ENCODE peak calls at places on chromosomes 12 and 14, in four cellular contexts. V is K562, Q is IMR-90, F is neural progenitor cell. E is an unnamed sample.

GRCh38 chr12:131808744-131809371 is 19.3 kb upstream of the MMP17 start:
- DNase-seq in Q (no peak), F (no peak), V (no peak), E (no peak)

GRCh38 chr14:103561381-103562134 is 899 bp downstream of the BAG5 start:
- DNase-seq in V (peak), Q (peak), F (peak), E (peak)

GRCh38 chr14:96178674-96179321 is 25.8 kb upstream of the BDKRB2 start:
- DNase-seq in Q (peak), V (no peak), F (no peak), E (no peak)

GRCh38 chr12:56941299-56942017 is 7.2 kb upstream of the SDR9C7 start:
- DNase-seq in F (no peak), V (peak), Q (peak), E (peak)

GRCh38 chr12:52278931-52279682 is 4.7 kb downstream of the KRT86 start:
- DNase-seq in F (peak), V (peak), Q (peak), E (peak)

GRCh38 chr14:50527970-50528369 is 4.4 kb downstream of the MAP4K5 start:
- DNase-seq in F (no peak), Q (peak), V (no peak), E (peak)

GRCh38 chr12:58176296-58176869 is 235.0 kb downstream of the ATP23 start:
- DNase-seq in F (peak), V (peak), Q (peak), E (no peak)

GRCh38 chr12:85390281-85390680 is 110.3 kb downstream of the ALX1 start:
- DNase-seq in Q (no peak), F (no peak), V (no peak), E (no peak)

GRCh38 chr12:53343978-53344377 is 7.8 kb upstream of the SP7 start:
- DNase-seq in F (no peak), Q (no peak), V (no peak), E (no peak)

GRCh38 chr12:84730561-84731162 is 181.9 kb downstream of the SLC6A15 start:
- DNase-seq in Q (no peak), F (peak), V (no peak), E (no peak)

GRCh38 chr12:807041-807717 is 54.8 kb downstream of the WNK1 start:
- DNase-seq in V (no peak), F (no peak), Q (no peak), E (no peak)

GRCh38 chr12:15322164-15323054 is at the start of gene PTPRO:
- DNase-seq in V (no peak), Q (no peak), F (peak), E (peak)

GRCh38 chr12:47964102-47964723 is 817 bp downstream of the TMEM106C start:
- DNase-seq in V (no peak), F (peak), Q (no peak), E (no peak)

GRCh38 chr12:67355428-67356385 is 86.5 kb downstream of the CAND1 start:
- DNase-seq in F (peak), V (peak), Q (peak), E (peak)

GRCh38 chr12:43978546-43978945 is 142.7 kb downstream of the TMEM117 start:
- DNase-seq in F (no peak), V (no peak), Q (no peak), E (no peak)

GRCh38 chr14:100433428-100433814 is 110.3 kb downstream of the SLC25A47 start:
- DNase-seq in F (no peak), Q (no peak), V (no peak), E (no peak)

GRCh38 chr14:91899213-91899612 is 31.9 kb upstream of the TC2N start:
- DNase-seq in Q (no peak), F (no peak), V (no peak), E (no peak)

GRCh38 chr12:89568484-89568883 is 42.6 kb upstream of the POC1B start:
- DNase-seq in V (no peak), Q (no peak), F (no peak), E (no peak)

GRCh38 chr14:72742682-72743195 is 151.2 kb downstream of the DPF3 start:
- DNase-seq in F (no peak), V (no peak), Q (no peak), E (no peak)

GRCh38 chr12:25155031-25155576 is 39.9 kb downstream of the DNAI7 start:
- DNase-seq in V (peak), F (peak), Q (peak), E (peak)

GRCh38 chr12:112751844-112752243 is 39.7 kb upstream of the RPH3A start:
- DNase-seq in Q (no peak), V (no peak), F (no peak), E (no peak)

GRCh38 chr14:64970776-64971451 is 1.2 kb downstream of the RAB15 start:
- DNase-seq in V (no peak), F (no peak), Q (peak), E (peak)

GRCh38 chr14:21096889-21097615 is 1.4 kb downstream of the ZNF219 start:
- DNase-seq in F (no peak), Q (no peak), V (no peak), E (peak)

GRCh38 chr14:25150401-25150800 is 100.5 kb upstream of the STXBP6 start:
- DNase-seq in V (no peak), F (no peak), Q (peak), E (peak)

GRCh38 chr12:49364989-49365388 is 2.3 kb upstream of the SPATS2 start:
- DNase-seq in Q (peak), V (no peak), F (no peak), E (peak)

GRCh38 chr12:102526701-102527100 is 46.3 kb upstream of the IGF1 start:
- DNase-seq in F (no peak), Q (peak), V (no peak), E (peak)

GRCh38 chr12:53757095-53757770 is 5.5 kb upstream of the CISTR start:
- DNase-seq in V (peak), Q (peak), F (peak), E (peak)

GRCh38 chr14:31340297-31341063 is 79.9 kb downstream of the HEATR5A start:
- DNase-seq in F (no peak), V (no peak), Q (peak), E (no peak)

GRCh38 chr12:3135522-3136461 is 58.6 kb downstream of the TSPAN9 start:
- DNase-seq in F (peak), V (peak), Q (peak), E (peak)

GRCh38 chr14:94164685-94165431 is 9.3 kb upstream of the PPP4R4 start:
- DNase-seq in V (no peak), Q (no peak), F (peak), E (no peak)

GRCh38 chr14:22900088-22900799 is 17.2 kb downstream of the REM2 start:
- DNase-seq in V (peak), Q (peak), F (peak), E (peak)

GRCh38 chr12:15527201-15527782 is 205.0 kb downstream of the PTPRO start:
- DNase-seq in V (no peak), Q (peak), F (peak), E (no peak)

GRCh38 chr12:128771681-128772080 is 52.1 kb downstream of the SLC15A4 start:
- DNase-seq in V (no peak), Q (peak), F (no peak), E (peak)

GRCh38 chr12:42332301-42332894 is 6.4 kb downstream of the PPHLN1 start:
- DNase-seq in F (no peak), Q (peak), V (peak), E (peak)

GRCh38 chr12:100539209-100539608 is 34.3 kb upstream of the GAS2L3 start:
- DNase-seq in F (peak), Q (peak), V (peak), E (peak)

GRCh38 chr12:45730842-45731336 is 1.4 kb downstream of the ARID2 start:
- DNase-seq in Q (peak), F (no peak), V (no peak), E (peak)

GRCh38 chr12:45730116-45730841 is 773 bp downstream of the ARID2 start:
- DNase-seq in F (peak), Q (peak), V (peak), E (peak)

GRCh38 chr12:45732250-45732649 is 2.7 kb downstream of the ARID2 start:
- DNase-seq in V (no peak), Q (peak), F (no peak), E (peak)

GRCh38 chr12:45732936-45733335 is 3.4 kb downstream of the ARID2 start:
- DNase-seq in V (no peak), F (no peak), Q (no peak), E (peak)

DNA sequence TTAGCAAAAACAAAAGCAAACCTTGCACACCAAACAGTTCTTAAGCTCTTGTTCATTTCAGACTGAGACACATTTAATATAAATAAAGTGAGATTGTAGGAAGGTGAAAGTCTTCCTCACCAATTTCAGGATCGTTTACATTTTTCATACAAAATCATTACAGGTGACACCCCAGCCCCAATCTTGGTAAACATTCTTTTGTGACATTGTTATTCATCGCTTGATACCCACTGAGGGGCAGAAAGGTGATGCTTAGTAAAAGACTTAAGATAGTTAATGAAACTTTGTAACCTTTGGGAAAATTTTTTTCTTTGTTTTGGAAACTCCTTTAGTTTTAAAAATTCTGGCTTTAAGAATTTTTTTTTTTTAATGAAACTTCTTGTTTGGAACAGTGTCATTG is 1.9 kb downstream of the ARID2 start:
- DNase-seq in F (peak), V (no peak), Q (no peak), E (no peak)
- H3K9ac ChIP-seq in F (peak), V (no peak), Q (peak), E (peak)

GRCh38 chr12:99063182-99063581 is 418.1 kb downstream of the APAF1 start:
- DNase-seq in F (no peak), V (no peak), Q (no peak), E (no peak)

GRCh38 chr12:99066726-99067125 is 421.6 kb downstream of the APAF1 start:
- DNase-seq in V (no peak), Q (no peak), F (no peak), E (no peak)

GRCh38 chr12:99069371-99069770 is 424.3 kb downstream of the APAF1 start:
- DNase-seq in V (no peak), F (no peak), Q (no peak), E (no peak)

DNA sequence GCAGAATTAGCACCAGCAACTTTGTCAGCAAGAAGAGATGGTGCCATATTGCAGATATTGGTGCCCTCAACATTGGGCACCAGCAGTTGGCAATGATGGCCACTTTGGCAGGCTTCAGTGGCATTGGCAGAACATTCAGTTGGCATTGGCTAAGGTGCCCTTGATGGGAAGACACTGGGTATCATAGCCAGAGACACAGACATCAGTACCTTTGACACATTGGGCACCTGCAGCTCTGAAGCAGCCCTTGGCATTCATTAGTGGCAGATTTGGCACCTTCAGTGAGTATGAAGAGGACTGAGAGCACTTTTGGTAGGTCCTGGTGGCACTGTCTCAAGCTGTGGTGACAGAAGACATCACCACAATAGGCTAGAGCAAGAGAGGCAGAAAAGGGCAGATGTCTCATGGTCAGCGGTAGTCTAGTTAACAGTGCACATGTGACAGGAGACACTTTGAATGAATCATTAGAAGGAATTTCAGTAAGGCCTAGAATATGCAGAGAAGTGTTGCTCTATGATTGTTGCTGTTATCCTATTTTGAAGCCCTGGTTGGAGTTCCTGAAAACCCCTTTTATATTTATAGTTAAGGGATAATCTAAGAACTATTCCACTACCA is 422.2 kb downstream of the APAF1 start:
- DNase-seq in Q (no peak), V (no peak), F (no peak), E (no peak)
- H3K9ac ChIP-seq in Q (no peak), V (no peak), F (no peak), E (no peak)

GRCh38 chr14:73783107-73783727 is 68.4 kb upstream of the PTGR2 start:
- DNase-seq in F (peak), V (no peak), Q (no peak), E (peak)
- H3K9ac ChIP-seq in F (no peak), V (peak), Q (no peak), E (peak)

GRCh38 chr14:69263771-69264170 is 3.8 kb downstream of the GALNT16 start:
- DNase-seq in V (no peak), F (no peak), Q (no peak), E (no peak)
- H3K9ac ChIP-seq in V (no peak), F (no peak), Q (no peak), E (no peak)

GRCh38 chr14:99231181-99231849 is 40.7 kb downstream of the BCL11B start:
- DNase-seq in F (peak), V (no peak), Q (no peak), E (no peak)
- H3K9ac ChIP-seq in F (no peak), V (no peak), Q (no peak), E (no peak)

GRCh38 chr12:19036673-19037357 is 92.7 kb upstream of the PLEKHA5 start:
- DNase-seq in F (no peak), Q (peak), V (no peak), E (no peak)

GRCh38 chr12:19039515-19039914 is 90.0 kb upstream of the PLEKHA5 start:
- DNase-seq in Q (no peak), F (no peak), V (no peak), E (no peak)

GRCh38 chr12:19035552-19035951 is 94.0 kb upstream of the PLEKHA5 start:
- DNase-seq in Q (peak), V (no peak), F (no peak), E (peak)

GRCh38 chr12:19034937-19035336 is 94.6 kb upstream of the PLEKHA5 start:
- DNase-seq in Q (no peak), F (no peak), V (no peak), E (no peak)

DNA sequence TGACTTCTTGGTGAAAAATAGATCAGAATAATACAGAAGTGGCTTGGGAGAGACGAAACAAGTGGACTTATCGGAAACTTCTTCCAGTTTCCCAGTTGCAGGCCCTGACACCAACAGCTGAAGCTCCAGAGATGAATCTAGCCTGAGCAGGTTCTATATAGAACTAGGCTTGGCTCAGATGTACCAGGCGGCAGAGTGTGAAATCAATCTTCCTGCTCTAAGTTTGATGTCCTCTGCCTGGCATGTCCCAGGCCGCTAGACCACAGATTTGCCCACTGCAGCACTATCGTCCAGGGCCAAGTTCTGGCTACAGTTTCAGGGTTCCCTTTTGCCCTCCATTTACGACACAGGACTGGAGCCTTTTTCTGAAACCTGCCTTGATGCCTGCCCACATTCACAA is 91.3 kb upstream of the PLEKHA5 start:
- DNase-seq in Q (no peak), V (no peak), F (no peak), E (no peak)
- H3K9ac ChIP-seq in Q (no peak), V (no peak), F (no peak), E (no peak)

GRCh38 chr12:6957741-6958608 is 6.8 kb downstream of the PTPN6 start:
- DNase-seq in V (no peak), F (no peak), Q (no peak), E (no peak)

GRCh38 chr12:6960291-6961277 is 9.4 kb downstream of the PTPN6 start:
- DNase-seq in V (no peak), F (peak), Q (peak), E (no peak)

GRCh38 chr12:6961278-6961694 is 9.2 kb downstream of the PHB2 start:
- DNase-seq in F (no peak), V (peak), Q (no peak), E (no peak)

GRCh38 chr12:6958609-6959375 is 7.6 kb downstream of the PTPN6 start:
- DNase-seq in F (no peak), V (no peak), Q (no peak), E (no peak)

GRCh38 chr12:6959376-6960290 is 8.5 kb downstream of the PTPN6 start:
- DNase-seq in V (no peak), Q (no peak), F (no peak), E (no peak)
- H3K9ac ChIP-seq in V (peak), Q (no peak), F (no peak), E (no peak)

DNA sequence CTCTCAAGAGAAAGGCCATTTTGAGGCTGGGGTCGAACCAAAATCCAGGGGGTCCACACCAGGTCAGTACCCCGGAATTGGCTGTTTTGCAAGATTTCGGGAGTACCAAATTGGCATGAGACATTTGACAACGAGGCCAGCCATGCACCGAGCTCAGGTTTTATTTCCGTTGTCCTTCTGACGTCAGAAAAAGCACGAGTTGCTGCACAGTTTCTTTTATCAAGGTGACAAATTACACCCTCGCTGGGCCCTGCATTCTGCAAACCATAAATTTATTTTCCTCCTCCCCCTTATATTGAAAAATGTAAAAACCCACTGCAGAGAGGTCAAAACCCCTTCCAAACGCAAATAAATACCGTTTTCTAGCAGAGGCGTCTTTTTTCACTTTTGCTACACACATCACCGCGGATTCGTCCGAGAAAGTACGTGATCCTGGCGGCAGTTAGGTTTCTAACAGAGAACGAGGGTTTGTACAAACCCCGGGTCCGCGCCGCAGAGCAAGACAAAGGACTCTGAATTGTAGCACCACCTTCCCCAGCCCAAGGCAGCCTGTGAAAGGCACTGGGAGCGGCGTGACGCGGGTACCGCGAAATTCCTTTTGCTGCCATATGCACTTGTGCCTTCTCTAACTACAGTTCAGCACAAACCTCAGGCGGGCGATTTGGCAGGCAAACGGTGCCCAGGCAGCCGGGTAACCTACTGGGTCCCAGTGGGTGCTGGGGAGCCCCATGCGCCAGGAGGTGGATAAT is 1.8 kb downstream of the SLC38A1 start:
- DNase-seq in V (peak), Q (peak), F (peak), E (peak)
- H3K9ac ChIP-seq in V (peak), Q (peak), F (peak), E (peak)

DNA sequence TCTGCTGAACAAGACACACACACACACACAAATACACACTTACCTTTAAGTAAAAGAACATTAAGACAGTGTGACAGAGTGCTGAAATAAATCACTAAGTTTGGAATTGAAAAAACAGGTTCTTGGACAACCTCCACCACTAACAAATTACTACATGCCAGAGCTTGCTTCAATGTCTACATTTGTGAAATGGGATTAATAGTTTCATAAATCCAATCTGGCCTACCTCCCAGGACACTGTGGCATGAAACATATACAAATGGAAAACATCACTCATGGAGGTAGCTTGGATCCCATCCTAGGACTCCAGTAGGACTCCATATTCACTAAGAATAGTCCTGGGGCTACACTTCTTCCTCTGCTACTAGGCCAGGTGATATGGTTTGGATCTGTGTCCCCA is 8.2 kb upstream of the CCDC60 start:
- DNase-seq in F (no peak), V (no peak), Q (no peak), E (no peak)
- H3K9ac ChIP-seq in F (no peak), V (no peak), Q (no peak), E (no peak)